ENCODE peak calls at places on chromosomes 3 and 15, in six cellular contexts. O is mucosa of descending colon; J is upper lobe of right lung; L is SJCRH30; W is brain microvascular endothelial cell; M is CD8-positive, alpha-beta memory T cell. B is an unnamed sample.
A peak's percentile ranks its signal among the peaks of the same experiment; 100 is the strongest.

GRCh38 chr3:47324278-47324865 is 41.6 kb downstream of the KLHL18 start:
- DNase-seq in O (no peak), J (no peak), W (peak; percentile 65), L (peak; percentile 64), M (peak; percentile 19), B (peak; percentile 51)

GRCh38 chr3:53123510-53123909 is 6.7 kb downstream of the RFT1 start:
- DNase-seq in M (no peak), O (no peak), W (no peak), L (no peak), J (no peak), B (no peak)

GRCh38 chr3:72887378-72887722 is 496 bp upstream of the GXYLT2 start:
- DNase-seq in M (no peak), J (no peak), L (no peak), W (no peak), O (no peak), B (no peak)

GRCh38 chr15:80275946-80276345 is 23.9 kb upstream of the CTXND1 start:
- DNase-seq in L (no peak), W (peak; percentile 14), M (no peak), J (no peak), O (no peak), B (peak; percentile 42)

GRCh38 chr3:31724681-31725080 is 192.0 kb downstream of the STT3B start:
- DNase-seq in O (no peak), L (no peak), W (no peak), J (no peak), M (no peak), B (no peak)

GRCh38 chr3:155890671-155891190 is 20.3 kb downstream of the GMPS start:
- DNase-seq in O (no peak), W (no peak), J (no peak), M (no peak), L (no peak), B (no peak)

GRCh38 chr3:72338942-72339749 is 509.1 kb downstream of the SHQ1 start:
- DNase-seq in W (peak; percentile 98), J (no peak), M (no peak), O (no peak), L (peak; percentile 65), B (no peak)

GRCh38 chr3:179410317-179410716 is 41.0 kb downstream of the GNB4 start:
- DNase-seq in W (peak; percentile 25), O (no peak), M (no peak), L (peak; percentile 5), J (no peak), B (no peak)

GRCh38 chr15:37995461-37996347 is 61.3 kb downstream of the TMCO5A start:
- DNase-seq in L (no peak), O (no peak), M (no peak), J (no peak), W (peak; percentile 60), B (peak; percentile 41)

GRCh38 chr15:60021589-60022378 is 17.7 kb downstream of the FOXB1 start:
- DNase-seq in W (no peak), M (no peak), O (no peak), J (no peak), L (no peak), B (no peak)

GRCh38 chr3:173510565-173510964 is 113.0 kb downstream of the NLGN1 start:
- DNase-seq in L (no peak), J (no peak), O (no peak), W (no peak), M (no peak), B (no peak)

GRCh38 chr3:42667523-42668402 is 14.3 kb downstream of the ZBTB47 start:
- DNase-seq in O (no peak), L (peak; percentile 76), J (no peak), M (no peak), W (no peak), B (peak; percentile 72)

GRCh38 chr3:56919137-56919796 is 117.5 kb upstream of the ARHGEF3 start:
- DNase-seq in O (no peak), J (no peak), L (no peak), M (no peak), W (no peak), B (no peak)

GRCh38 chr3:147945968-147946519 is 536.9 kb downstream of the ZIC1 start:
- DNase-seq in O (no peak), M (no peak), J (no peak), W (peak; percentile 96), L (no peak), B (peak; percentile 56)

DNA sequence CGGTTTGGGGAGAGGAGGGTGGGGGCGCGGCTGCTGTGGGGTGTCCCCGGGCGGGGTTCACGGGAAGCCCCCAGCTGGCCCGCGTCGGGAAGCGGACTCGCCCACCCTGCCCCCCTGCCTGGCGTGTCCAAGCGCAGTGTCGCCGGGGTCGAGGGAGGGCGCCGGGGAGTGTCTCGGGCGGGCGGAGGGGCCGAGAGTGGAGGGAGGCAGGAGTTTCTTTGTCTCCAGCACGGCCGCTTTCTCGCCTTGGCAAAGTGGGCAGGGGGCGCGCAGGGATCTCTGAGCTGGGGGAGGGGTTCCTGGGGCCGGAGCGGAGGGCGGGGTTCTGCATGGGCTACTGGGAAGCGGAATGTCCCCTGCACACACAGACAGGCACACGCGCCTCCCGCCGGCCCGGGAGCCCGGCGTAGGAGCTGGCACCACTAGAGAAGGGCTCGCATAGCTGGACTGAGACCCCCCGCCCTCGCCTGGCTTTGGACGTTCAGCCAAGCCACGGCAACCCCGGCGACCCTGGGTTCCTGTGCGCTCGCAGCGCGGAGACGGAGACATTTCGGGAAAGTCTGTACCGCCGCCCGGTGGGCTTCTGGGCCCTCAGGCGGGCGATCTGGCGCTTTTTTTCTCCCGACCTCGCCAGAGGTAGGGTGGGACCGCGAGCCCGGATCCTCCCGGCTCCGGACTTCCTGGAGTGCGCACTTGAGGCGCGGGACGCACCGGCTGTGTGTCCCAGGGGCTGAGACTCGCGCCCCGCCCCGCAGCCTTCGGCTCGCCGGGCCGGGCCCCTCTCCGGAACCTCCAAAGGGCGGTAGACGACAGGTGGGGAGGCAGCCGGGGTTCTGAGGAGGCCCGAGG is 870 bp downstream of the ST8SIA2 start:
- DNase-seq in L (no peak), J (no peak), W (no peak), O (no peak), M (no peak), B (peak; percentile 52)
- H3K4me3 ChIP-seq in L (peak overlapping the region; percentile 41), J (no peak overlapping the region), W (peak overlapping the region; percentile 57), O (no peak overlapping the region), M (no peak overlapping the region), B (peak overlapping the region; percentile 61)

GRCh38 chr15:84794148-84794547 is 23.0 kb upstream of the ALPK3 start:
- DNase-seq in O (no peak), J (no peak), W (no peak), L (no peak), M (no peak), B (no peak)
- H3K36me3 ChIP-seq in O (peaks cover 4% of the 10 kb centered on the region), J (peaks cover 76% of the 10 kb centered on the region), W (peaks cover 54% of the 10 kb centered on the region), L (peaks cover 41% of the 10 kb centered on the region), M (peaks cover 13% of the 10 kb centered on the region), B (peaks cover 35% of the 10 kb centered on the region)

GRCh38 chr3:195086885-195087284 is 184.1 kb downstream of the XXYLT1 start:
- DNase-seq in W (no peak), J (peak; percentile 45), L (no peak), M (no peak), O (peak; percentile 44), B (peak; percentile 2)
- H3K4me3 ChIP-seq in W (no peak overlapping the region), J (no peak overlapping the region), L (no peak overlapping the region), M (no peak overlapping the region), O (no peak overlapping the region), B (no peak overlapping the region)

DNA sequence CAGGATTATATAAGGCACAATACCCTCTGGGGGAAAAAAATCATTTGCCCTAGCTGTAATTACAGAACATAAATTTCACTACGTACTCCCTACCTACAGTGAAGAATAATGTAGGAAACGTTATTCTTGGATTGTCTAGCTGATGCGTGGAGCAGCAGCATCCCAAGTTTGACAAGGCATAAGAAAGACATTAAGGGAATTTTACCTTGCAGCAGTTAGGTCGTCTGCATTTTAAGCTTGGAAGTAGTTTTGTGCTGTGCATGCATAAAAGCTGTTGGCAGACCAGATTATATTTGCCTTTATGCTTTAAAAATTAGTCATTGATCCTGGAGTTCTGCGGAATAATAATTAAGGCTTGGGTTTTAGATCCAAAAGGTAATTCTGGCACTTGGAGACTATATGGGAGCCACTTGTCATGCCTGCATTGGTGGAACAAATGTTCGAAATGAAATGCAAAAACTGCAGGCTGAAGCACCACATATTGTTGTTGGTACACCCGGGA is 2.2 kb downstream of the EIF4A2 start:
- DNase-seq in L (no peak), W (no peak), O (no peak), J (no peak), M (no peak), B (no peak)
- H3K36me3 ChIP-seq in L (peaks cover 71% of the 10 kb centered on the region), W (peaks cover 68% of the 10 kb centered on the region), O (peaks cover 8% of the 10 kb centered on the region), J (peaks cover 65% of the 10 kb centered on the region), M (peaks cover 65% of the 10 kb centered on the region), B (peaks cover 74% of the 10 kb centered on the region)

GRCh38 chr3:71251156-71251775 is 332.3 kb downstream of the FOXP1 start:
- DNase-seq in M (no peak), J (no peak), W (peak; percentile 99), L (no peak), O (no peak), B (no peak)
- H3K4me3 ChIP-seq in M (no peak overlapping the region), J (no peak overlapping the region), W (no peak overlapping the region), L (no peak overlapping the region), O (no peak overlapping the region), B (no peak overlapping the region)

GRCh38 chr15:51936119-51936478 is 35.5 kb downstream of the LEO1 start:
- DNase-seq in L (no peak), O (no peak), M (no peak), J (no peak), W (no peak), B (no peak)

GRCh38 chr15:51935466-51936118 is 36.0 kb downstream of the LEO1 start:
- DNase-seq in L (no peak), O (no peak), J (no peak), M (no peak), W (no peak), B (no peak)

GRCh38 chr15:51938286-51938685 is 33.3 kb downstream of the LEO1 start:
- DNase-seq in J (no peak), M (no peak), W (no peak), O (no peak), L (no peak), B (no peak)

DNA sequence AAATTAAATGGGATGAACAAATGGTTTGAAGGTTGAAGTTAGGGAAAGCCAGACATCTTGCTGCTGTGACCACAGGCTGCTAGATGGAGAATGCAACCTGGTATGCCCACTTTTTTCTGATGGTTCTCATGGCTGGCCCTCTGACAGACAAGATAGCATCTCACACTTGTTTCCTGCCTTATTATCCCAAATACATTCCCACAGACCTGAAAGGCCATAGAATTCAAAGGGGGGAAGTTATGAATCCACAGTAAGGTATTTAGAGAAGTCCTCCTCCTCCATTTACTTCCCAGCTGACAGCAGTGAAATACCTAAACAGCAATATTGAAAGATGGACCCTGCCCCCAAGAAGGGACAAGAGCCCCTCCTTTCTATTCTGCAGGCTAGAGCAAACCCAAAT is 32.4 kb downstream of the LEO1 start:
- DNase-seq in W (no peak), O (no peak), M (no peak), J (no peak), L (no peak), B (no peak)
- H3K36me3 ChIP-seq in W (peaks cover 23% of the 10 kb centered on the region), O (no peaks in the 10 kb centered on the region), M (peaks cover 10% of the 10 kb centered on the region), J (peaks cover 41% of the 10 kb centered on the region), L (peaks cover 62% of the 10 kb centered on the region), B (peaks cover 33% of the 10 kb centered on the region)

B was measured in BE2C.